ENCODE peak calls at places on chromosomes 3 and 15, in four cellular contexts. M is brain microvascular endothelial cell, A is kidney, O is choroid plexus epithelial cell. L is an unnamed sample.

GRCh38 chr3:178562143-178562868 is 26.1 kb downstream of the KCNMB2 start:
- DNase-seq in M (peak), O (peak), A (no peak), L (no peak)

GRCh38 chr3:32401541-32402052 is 9.9 kb downstream of the CMTM7 start:
- DNase-seq in M (peak), A (peak), O (peak), L (peak)

GRCh38 chr15:83871808-83872559 is 218.1 kb downstream of the ADAMTSL3 start:
- DNase-seq in M (peak), A (no peak), O (peak), L (no peak)

GRCh38 chr15:32676095-32676643 is 34.7 kb downstream of the SCG5 start:
- DNase-seq in M (no peak), A (no peak), O (no peak), L (no peak)

GRCh38 chr3:114454592-114455251 is 160.9 kb downstream of the TIGIT start:
- DNase-seq in O (no peak), A (no peak), M (no peak), L (no peak)

GRCh38 chr15:56208641-56209155 is 35.0 kb downstream of the RFX7 start:
- DNase-seq in O (peak), M (no peak), A (no peak), L (no peak)

GRCh38 chr15:75349851-75350588 is 3.2 kb downstream of the NEIL1 start:
- DNase-seq in O (no peak), M (no peak), A (peak), L (no peak)

GRCh38 chr15:98614681-98615080 is 33.7 kb upstream of the IGF1R start:
- DNase-seq in A (no peak), O (no peak), M (no peak), L (no peak)

GRCh38 chr3:39190281-39191025 is 1.9 kb downstream of the XIRP1 start:
- DNase-seq in M (no peak), A (no peak), O (no peak), L (no peak)

GRCh38 chr3:170419301-170420087 is 826 bp downstream of the CLDN11 start:
- DNase-seq in M (no peak), A (peak), O (peak), L (no peak)

GRCh38 chr3:21717272-21717671 is 33.7 kb downstream of the ZNF385D start:
- DNase-seq in A (no peak), M (peak), O (no peak), L (no peak)

GRCh38 chr3:62197613-62198012 is 175.7 kb downstream of the FEZF2 start:
- DNase-seq in M (no peak), A (no peak), O (no peak), L (no peak)

GRCh38 chr15:85276508-85276907 is 103.9 kb upstream of the AKAP13 start:
- DNase-seq in O (no peak), M (no peak), A (no peak), L (no peak)

GRCh38 chr3:25469609-25470008 is 41.5 kb downstream of the RARB start:
- DNase-seq in M (no peak), O (no peak), A (no peak), L (no peak)

GRCh38 chr15:95440712-95441111 is 889.8 kb upstream of the NR2F2 start:
- DNase-seq in A (peak), M (no peak), O (peak), L (no peak)

GRCh38 chr3:153138267-153139210 is 23.5 kb upstream of the RAP2B start:
- DNase-seq in A (peak), O (peak), M (peak), L (no peak)

GRCh38 chr15:67691450-67691849 is 133.9 kb upstream of the SKOR1 start:
- DNase-seq in A (no peak), M (no peak), O (no peak), L (no peak)

GRCh38 chr3:15405448-15406050 is 21.8 kb downstream of the METTL6 start:
- DNase-seq in M (peak), O (peak), A (no peak), L (no peak)

GRCh38 chr3:138833908-138834358 is 795 bp downstream of the PIK3CB start:
- DNase-seq in A (no peak), O (peak), M (peak), L (no peak)

GRCh38 chr3:17724948-17725347 is 17.5 kb downstream of the TBC1D5 start:
- DNase-seq in M (no peak), A (no peak), O (no peak), L (no peak)

GRCh38 chr3:108125550-108126071 is 34.8 kb upstream of the CD47 start:
- DNase-seq in A (no peak), O (no peak), M (no peak), L (no peak)

GRCh38 chr3:55523471-55523870 is 36.4 kb upstream of the WNT5A start:
- DNase-seq in A (no peak), O (no peak), M (no peak), L (no peak)

GRCh38 chr3:159669024-159669476 is 319.6 kb upstream of the IL12A start:
- DNase-seq in M (peak), O (peak), A (peak), L (no peak)

GRCh38 chr15:48897144-48897814 is 19.3 kb downstream of the EID1 start:
- DNase-seq in M (peak), O (peak), A (no peak), L (no peak)

GRCh38 chr3:109171479-109171878 is 35.0 kb downstream of the C3orf85 start:
- DNase-seq in M (no peak), A (no peak), O (no peak), L (no peak)

GRCh38 chr15:65334586-65335231 is 30.2 kb downstream of the RNU5B-1 start:
- DNase-seq in M (no peak), O (peak), A (peak), L (no peak)

GRCh38 chr3:106379251-106379750 is 510.5 kb upstream of the CBLB start:
- DNase-seq in O (no peak), A (no peak), M (no peak), L (no peak)

GRCh38 chr3:188509316-188509715 is 355.4 kb downstream of the LPP start:
- DNase-seq in M (no peak), O (no peak), A (no peak), L (no peak)

GRCh38 chr15:40815042-40815678 is 7.9 kb upstream of the DNAJC17 start:
- DNase-seq in M (no peak), A (no peak), O (peak), L (no peak)

GRCh38 chr3:52820741-52821140 is 9.7 kb downstream of the ITIH4 start:
- DNase-seq in M (no peak), O (peak), A (no peak), L (no peak)

GRCh38 chr15:76932090-76932966 is 779 bp downstream of the RCN2 start:
- DNase-seq in M (no peak), O (peak), A (no peak), L (no peak)

GRCh38 chr3:79767953-79768282 is at the start of gene ROBO1:
- DNase-seq in O (peak), A (no peak), M (peak), L (no peak)

GRCh38 chr3:49533786-49534519 is 20.3 kb upstream of the BSN start:
- DNase-seq in M (no peak), A (peak), O (no peak), L (no peak)

GRCh38 chr3:141684758-141685157 is 53.3 kb upstream of the RNF7 start:
- DNase-seq in O (no peak), M (no peak), A (no peak), L (no peak)

GRCh38 chr3:8886556-8886955 is 76.7 kb downstream of the RAD18 start:
- DNase-seq in O (peak), M (peak), A (no peak), L (no peak)

GRCh38 chr15:97456541-97456940 is 504.0 kb upstream of the ARRDC4 start:
- DNase-seq in A (no peak), O (no peak), M (no peak), L (no peak)

GRCh38 chr15:91196768-91197167 is 96.7 kb downstream of the SV2B start:
- DNase-seq in O (no peak), A (no peak), M (no peak), L (no peak)
- TF ChIP-seq CTCF in O (no peak), A (no peak), M (no peak), L (no peak)

GRCh38 chr3:128845119-128845518 is 34.3 kb upstream of the ACAD9 start:
- DNase-seq in M (no peak), O (no peak), A (no peak), L (no peak)
- TF ChIP-seq CTCF in M (peak), O (peak), A (no peak), L (peak)

GRCh38 chr15:29361560-29361959 is 91.9 kb upstream of the NSMCE3 start:
- DNase-seq in A (no peak), M (no peak), O (no peak), L (no peak)

GRCh38 chr15:29369261-29369660 is 99.6 kb upstream of the NSMCE3 start:
- DNase-seq in M (no peak), A (no peak), O (no peak), L (no peak)

GRCh38 chr15:29364429-29365078 is 94.9 kb upstream of the NSMCE3 start:
- DNase-seq in O (peak), M (peak), A (no peak), L (no peak)
- TF ChIP-seq CTCF in O (peak), M (peak), A (no peak), L (peak)

GRCh38 chr3:12842469-12842868 is 1.1 kb upstream of the RPL32 start:
- DNase-seq in O (no peak), A (no peak), M (no peak), L (no peak)

GRCh38 chr3:12838179-12838965 is 3.0 kb downstream of the RPL32 start:
- DNase-seq in A (no peak), O (peak), M (no peak), L (no peak)

GRCh38 chr3:12840591-12841084 is 727 bp downstream of the RPL32 start:
- DNase-seq in M (no peak), A (no peak), O (peak), L (no peak)

GRCh38 chr3:12841085-12841969 is at the start of gene RPL32:
- DNase-seq in O (peak), A (peak), M (peak), L (peak)

DNA sequence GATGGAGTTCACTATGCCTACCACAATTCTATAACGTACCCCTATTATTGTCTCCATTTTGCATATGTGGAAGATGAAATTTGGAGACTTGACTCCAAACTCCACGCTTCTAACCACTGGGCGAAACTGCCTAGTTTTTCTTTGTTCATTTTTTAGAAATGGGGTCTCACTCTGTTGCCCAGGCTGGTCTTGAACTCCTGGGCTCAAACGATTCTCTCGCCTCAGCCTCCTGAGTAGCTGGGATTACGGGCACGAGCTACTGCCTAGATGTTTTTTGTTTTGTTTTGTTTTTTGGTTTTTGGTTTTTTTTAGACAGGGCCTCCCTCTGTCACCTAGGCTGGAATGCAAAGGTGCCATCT is 584 bp upstream of the RPL32 start:
- DNase-seq in A (no peak), M (no peak), O (no peak), L (no peak)
- TF ChIP-seq CTCF in A (no peak), M (no peak), O (no peak), L (peak)

L was measured in progenitor cell of endocrine pancreas.